ENCODE peak calls at places on chromosome 7, in five cellular contexts. Z is fibroblast of lung, I is endodermal cell, G is mammary epithelial cell, T is MM.1S. X is an unnamed sample.

GRCh38 chr7:140698477-140698876 is 2.0 kb downstream of the NDUFB2 start:
- DNase-seq in T (no peak), G (no peak), I (no peak), Z (no peak), X (peak; percentile 70)

GRCh38 chr7:15853832-15854470 is 167.5 kb upstream of the MEOX2 start:
- DNase-seq in Z (peak; percentile 39), I (no peak), G (no peak), T (no peak), X (no peak)

GRCh38 chr7:82264752-82265305 is 178.7 kb downstream of the CACNA2D1 start:
- DNase-seq in I (no peak), T (no peak), G (no peak), Z (no peak), X (no peak)

GRCh38 chr7:43876976-43877745 is 7.8 kb upstream of the MRPS24 start:
- DNase-seq in G (no peak), Z (no peak), T (no peak), I (no peak), X (no peak)

GRCh38 chr7:22444181-22444966 is 55.6 kb downstream of the STEAP1B start:
- DNase-seq in G (peak; percentile 90), T (no peak), Z (peak; percentile 32), I (no peak), X (no peak)

GRCh38 chr7:18421297-18422004 is 74.1 kb upstream of the HDAC9 start:
- DNase-seq in G (no peak), I (no peak), Z (peak; percentile 26), T (no peak), X (no peak)

GRCh38 chr7:91103365-91103764 is 160.9 kb upstream of the FZD1 start:
- DNase-seq in I (no peak), G (no peak), T (no peak), Z (no peak), X (no peak)

GRCh38 chr7:140209866-140210609 is 33.3 kb upstream of the KDM7A start:
- DNase-seq in G (no peak), I (no peak), T (peak; percentile 96), Z (no peak), X (no peak)

GRCh38 chr7:73683916-73684693 is 708 bp downstream of the BUD23 start:
- DNase-seq in G (peak; percentile 5), T (no peak), I (peak; percentile 50), Z (peak; percentile 4), X (no peak)

GRCh38 chr7:92498557-92498956 is 20.8 kb upstream of the ERVW-1 start:
- DNase-seq in Z (no peak), I (no peak), G (no peak), T (no peak), X (no peak)
- TF ChIP-seq CTCF in Z (no peak), I (no peak), G (no peak), T (no peak), X (no peak)

DNA sequence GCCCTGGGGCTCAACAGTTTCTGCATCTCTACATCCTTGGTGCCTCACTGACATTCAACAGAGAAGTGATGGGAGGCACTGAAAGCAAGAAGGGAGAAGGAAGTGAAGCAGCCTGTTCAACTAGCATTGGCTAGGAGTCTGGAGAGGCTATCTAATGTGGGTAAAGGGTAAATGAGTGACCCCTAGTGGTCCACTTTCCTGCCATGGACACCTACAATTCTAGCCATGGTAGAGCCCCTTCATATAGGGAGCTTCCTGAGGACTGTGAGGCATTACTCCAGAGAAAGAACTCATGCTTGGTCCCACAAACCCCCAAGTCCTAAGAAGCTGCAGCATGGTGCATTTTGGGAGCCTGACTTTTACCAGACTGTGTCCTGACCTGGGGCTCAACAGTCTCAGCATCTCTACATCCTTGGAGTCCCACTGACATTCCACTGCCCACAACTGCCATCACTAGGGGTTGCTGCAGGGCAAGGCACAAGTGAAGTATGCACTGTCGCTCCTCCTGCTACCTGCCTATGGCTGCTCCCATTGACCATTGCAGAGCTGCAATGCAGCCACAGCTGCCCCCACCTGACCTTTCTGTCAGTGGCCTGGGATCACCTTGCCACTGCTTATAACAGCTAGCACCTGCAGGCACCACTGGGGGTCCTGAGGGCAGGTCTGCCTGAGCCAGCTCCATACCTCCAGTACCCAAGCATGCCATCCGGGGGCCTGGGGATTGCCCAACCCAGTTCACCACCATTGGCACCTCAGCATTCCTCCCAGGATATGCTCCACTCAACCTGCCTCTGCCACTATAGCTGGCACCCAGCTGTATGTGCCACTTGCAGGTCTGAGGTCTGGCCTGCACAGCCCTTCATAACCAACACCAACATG is 44.1 kb upstream of the CDK6 start:
- DNase-seq in T (peak; percentile 13), G (peak; percentile 18), I (peak; percentile 88), Z (no peak), X (no peak)
- TF ChIP-seq CTCF in T (peak; percentile 31), G (peak; percentile 14), I (peak; percentile 91), Z (peak; percentile 0), X (peak; percentile 14)

GRCh38 chr7:92250603-92251002 is 4.8 kb downstream of the ANKIB1 start:
- DNase-seq in I (no peak), G (no peak), T (no peak), Z (no peak), X (no peak)

GRCh38 chr7:92242972-92243371 is 2.7 kb downstream of the KRIT1 start:
- DNase-seq in I (no peak), Z (no peak), G (no peak), T (no peak), X (no peak)

GRCh38 chr7:92246363-92247101 is 758 bp downstream of the ANKIB1 start:
- DNase-seq in G (peak; percentile 37), T (peak; percentile 28), I (peak; percentile 88), Z (peak; percentile 25), X (no peak)

GRCh38 chr7:92244803-92245486 is 769 bp downstream of the KRIT1 start:
- DNase-seq in G (peak; percentile 22), T (peak; percentile 9), I (no peak), Z (no peak), X (no peak)

GRCh38 chr7:92245487-92246362 is at the start of the genes ANKIB1 and KRIT1:
- DNase-seq in I (peak; percentile 96), Z (peak; percentile 76), G (peak; percentile 81), T (peak; percentile 87), X (peak; percentile 92)
- TF ChIP-seq CTCF in I (peak; percentile 52), Z (no peak), G (peak; percentile 12), T (peak; percentile 3), X (no peak)

GRCh38 chr7:85829817-85830432 is 643.1 kb upstream of the SEMA3D start:
- DNase-seq in G (no peak), I (no peak), Z (peak; percentile 13), T (peak; percentile 33), X (no peak)
- TF ChIP-seq CTCF in G (peak; percentile 42), I (peak; percentile 69), Z (peak; percentile 44), T (peak; percentile 33), X (peak; percentile 71)